ENCODE peak calls at places on chromosomes 11 and 22, in five cellular contexts. V is cerebellum, R is SK-N-SH, I is NCI-H2029 treated with DMSO at 0.1 percent for 48 hours, S is lung. E is an unnamed sample.

GRCh38 chr22:45917146-45917545 is 59.8 kb downstream of the WNT7B start:
- DNase-seq in V (no peak), R (no peak), I (peak), S (no peak), E (no peak)

GRCh38 chr11:119846374-119846773 is 117.4 kb upstream of the NECTIN1 start:
- DNase-seq in V (no peak), R (no peak), I (no peak), S (no peak), E (no peak)

GRCh38 chr11:1844221-1845094 is 5.7 kb downstream of the TNNI2 start:
- DNase-seq in V (no peak), R (peak), I (no peak), S (no peak), E (peak)

GRCh38 chr22:27206001-27206746 is 548.8 kb downstream of the MIAT start:
- DNase-seq in V (no peak), R (no peak), I (no peak), S (no peak), E (no peak)

GRCh38 chr11:11733246-11733763 is 108.5 kb upstream of the USP47 start:
- DNase-seq in V (no peak), R (no peak), I (no peak), S (no peak), E (no peak)

GRCh38 chr11:117039897-117040296 is 58.3 kb downstream of the SIK3 start:
- DNase-seq in V (no peak), R (no peak), I (no peak), S (no peak), E (no peak)

GRCh38 chr11:72250661-72251465 is 6.9 kb upstream of the PHOX2A start:
- DNase-seq in V (no peak), R (no peak), I (no peak), S (no peak), E (no peak)

GRCh38 chr11:86978247-86978646 is 23.1 kb upstream of the FZD4 start:
- DNase-seq in V (no peak), R (no peak), I (no peak), S (no peak), E (no peak)

GRCh38 chr11:44823920-44824704 is 97.3 kb downstream of the TSPAN18 start:
- DNase-seq in V (no peak), R (no peak), I (no peak), S (no peak), E (no peak)

GRCh38 chr11:111635706-111636045 is 33.4 kb downstream of the SIK2 start:
- DNase-seq in V (peak), R (peak), I (peak), S (no peak), E (no peak)

GRCh38 chr11:120547871-120548681 is 36.5 kb downstream of the GRIK4 start:
- DNase-seq in V (peak), R (peak), I (peak), S (peak), E (peak)